ENCODE peak calls at places on chromosomes 3 and 15, in nine cellular contexts. T is endothelial cell of umbilical vein, B is GM12892, C is gastrocnemius medialis, N is K562, X is sigmoid colon, U is right lobe of liver, H is HepG2, E is testis. D is an unnamed sample.
A peak's percentile ranks its signal among the peaks of the same experiment; 100 is the strongest.

GRCh38 chr3:99683876-99684275 is 45.5 kb downstream of the COL8A1 start:
- DNase-seq in B (no peak), T (no peak), E (no peak), C (no peak), N (no peak), H (no peak), U (no peak), X (no peak), D (no peak)

GRCh38 chr15:97745481-97746071 is 214.9 kb upstream of the ARRDC4 start:
- DNase-seq in U (no peak), T (peak; percentile 41), C (peak; percentile 12), E (peak; percentile 54), X (no peak), B (no peak), N (peak; percentile 54), H (peak; percentile 23), D (peak; percentile 8)

GRCh38 chr3:45969953-45970352 is 25.7 kb downstream of the FYCO1 start:
- DNase-seq in H (no peak), B (no peak), N (no peak), U (no peak), X (no peak), T (no peak), E (no peak), C (no peak), D (no peak)

GRCh38 chr15:25766421-25766820 is 96.7 kb downstream of the ATP10A start:
- DNase-seq in N (no peak), E (no peak), U (no peak), C (peak; percentile 48), X (no peak), T (no peak), B (no peak), H (no peak), D (no peak)

GRCh38 chr3:45043715-45044299 is 17.7 kb downstream of the CLEC3B start:
- DNase-seq in U (no peak), C (no peak), B (no peak), E (no peak), N (peak; percentile 47), X (no peak), T (no peak), H (no peak), D (no peak)

GRCh38 chr15:87312221-87312620 is 944.3 kb downstream of the NTRK3 start:
- DNase-seq in X (no peak), E (no peak), H (no peak), N (no peak), U (no peak), T (no peak), C (no peak), B (no peak), D (no peak)

GRCh38 chr15:36529296-36530011 is 50.0 kb upstream of the CDIN1 start:
- DNase-seq in B (no peak), C (no peak), U (no peak), E (no peak), X (no peak), T (no peak), H (no peak), N (no peak), D (no peak)

GRCh38 chr15:33028495-33028894 is 166.0 kb downstream of the FMN1 start:
- DNase-seq in B (no peak), C (no peak), E (no peak), T (no peak), N (no peak), X (no peak), H (no peak), U (no peak), D (no peak)

GRCh38 chr3:187498211-187498610 is 130.0 kb downstream of the RTP4 start:
- DNase-seq in E (no peak), B (no peak), C (no peak), N (no peak), U (no peak), H (no peak), T (no peak), X (no peak), D (no peak)

GRCh38 chr15:89068325-89068784 is 19.9 kb upstream of the ABHD2 start:
- DNase-seq in U (no peak), B (peak; percentile 42), X (no peak), T (no peak), N (no peak), E (no peak), C (no peak), H (no peak), D (no peak)

GRCh38 chr3:9787714-9788113 is 4.6 kb downstream of the TADA3 start:
- DNase-seq in E (no peak), X (no peak), N (no peak), C (no peak), B (no peak), T (no peak), H (no peak), U (no peak), D (no peak)

GRCh38 chr3:121482651-121483050 is 63.1 kb downstream of the POLQ start:
- DNase-seq in H (no peak), X (no peak), C (no peak), N (no peak), U (no peak), T (peak; percentile 49), B (no peak), E (no peak), D (no peak)

GRCh38 chr3:126128504-126129407 is 44.8 kb upstream of the SLC41A3 start:
- DNase-seq in B (no peak), N (no peak), E (no peak), H (no peak), U (peak; percentile 39), X (peak; percentile 58), T (no peak), C (peak; percentile 2), D (peak; percentile 16)

GRCh38 chr15:78322243-78322642 is 17.9 kb upstream of the CRABP1 start:
- DNase-seq in B (no peak), C (no peak), E (no peak), H (no peak), U (no peak), X (no peak), T (peak; percentile 92), N (no peak), D (peak; percentile 39)

GRCh38 chr3:61718565-61718964 is 157.2 kb downstream of the PTPRG start:
- DNase-seq in T (no peak), U (no peak), C (no peak), B (no peak), E (peak; percentile 64), N (no peak), H (no peak), X (no peak), D (no peak)

GRCh38 chr3:48465237-48465530 is 18.6 kb downstream of the ATRIP start:
- DNase-seq in C (no peak), N (no peak), X (no peak), E (no peak), U (no peak), H (no peak), B (no peak), T (no peak), D (no peak)

GRCh38 chr3:122969585-122970453 is 57.7 kb downstream of the SEMA5B start:
- DNase-seq in U (no peak), X (no peak), N (no peak), B (no peak), C (no peak), T (no peak), E (peak; percentile 29), H (no peak), D (peak; percentile 58)

GRCh38 chr3:184085389-184085852 is 11.4 kb upstream of the HTR3E start:
- DNase-seq in B (no peak), U (no peak), T (peak; percentile 59), C (no peak), H (no peak), E (no peak), X (no peak), N (no peak), D (no peak)

GRCh38 chr3:9143180-9143579 is 106.3 kb downstream of the SRGAP3 start:
- DNase-seq in T (no peak), U (no peak), N (no peak), C (no peak), X (no peak), E (no peak), B (no peak), H (no peak), D (no peak)

GRCh38 chr15:78788261-78788660 is 23.0 kb downstream of the ADAMTS7 start:
- DNase-seq in B (no peak), T (no peak), E (no peak), H (no peak), X (no peak), N (no peak), C (no peak), U (no peak), D (peak; percentile 33)

GRCh38 chr3:64684715-64685261 is 3.0 kb downstream of the ADAMTS9 start:
- DNase-seq in T (peak; percentile 83), E (peak; percentile 62), X (peak; percentile 93), B (no peak), H (no peak), N (no peak), C (peak; percentile 25), U (peak; percentile 42), D (peak; percentile 56)
- TF ChIP-seq POLR2A in T (no peak), E (no peak), X (peak; percentile 34), B (no peak), H (no peak), N (no peak), C (no peak), U (peak; percentile 12), D (no peak)

GRCh38 chr15:57667171-57667924 is 39.2 kb upstream of the POLR2M start:
- DNase-seq in X (no peak), H (peak; percentile 16), N (no peak), E (no peak), C (no peak), U (no peak), B (no peak), T (peak; percentile 67), D (no peak)
- TF ChIP-seq POLR2A in X (no peak), H (no peak), N (no peak), E (no peak), C (no peak), U (no peak), B (no peak), T (no peak), D (no peak)

GRCh38 chr3:194871143-194871863 is 185.6 kb downstream of the FAM43A start:
- DNase-seq in B (peak; percentile 33), X (no peak), U (no peak), C (peak; percentile 53), H (no peak), E (peak; percentile 75), T (peak; percentile 71), N (no peak), D (peak; percentile 78)
- TF ChIP-seq POLR2A in B (no peak), X (no peak), U (no peak), C (no peak), H (no peak), E (no peak), T (no peak), N (no peak), D (no peak)

DNA sequence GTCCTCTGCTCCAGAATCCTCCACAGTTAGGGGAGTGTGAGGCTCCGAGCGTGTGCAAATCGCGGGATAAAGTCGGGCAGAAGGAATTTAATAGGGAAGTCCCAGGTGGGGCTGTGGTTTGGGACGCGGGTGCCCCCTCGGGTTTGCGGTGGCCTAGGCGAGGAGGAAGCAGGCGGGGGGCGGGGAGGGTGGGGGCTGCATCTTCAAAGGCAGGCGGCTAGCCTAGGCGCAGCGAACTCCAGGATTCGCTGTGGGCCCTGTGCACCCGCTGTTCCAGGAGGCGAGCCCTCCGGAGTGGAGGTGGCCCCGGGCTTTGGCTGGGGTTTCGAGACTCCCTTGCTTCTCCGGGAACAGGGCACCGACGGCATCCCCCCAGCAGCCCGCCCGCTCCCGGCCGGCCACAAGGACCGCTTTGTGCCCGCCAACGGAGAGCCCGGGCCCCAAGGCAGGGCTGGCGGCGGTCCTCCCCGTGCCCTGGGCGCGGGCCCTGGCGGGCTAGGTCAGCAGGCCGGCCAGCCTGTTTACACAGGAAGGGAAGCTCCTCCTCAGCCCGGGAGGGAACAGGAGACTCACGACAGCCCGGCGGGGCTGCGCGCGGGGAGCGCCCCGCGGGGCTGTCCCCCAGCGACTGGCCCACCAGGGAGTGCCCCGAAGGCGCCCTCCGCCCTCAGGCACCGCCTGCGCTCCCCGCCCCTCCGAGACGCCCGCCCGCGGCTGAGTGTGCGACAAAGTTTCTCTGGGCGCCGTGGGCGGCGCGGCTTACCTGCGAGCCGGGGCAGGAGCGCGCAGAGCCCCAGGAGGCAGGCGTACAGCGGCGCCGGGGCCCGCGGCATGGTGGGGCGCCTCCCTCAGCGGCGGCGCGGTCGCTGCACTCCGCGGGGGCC is 755 bp downstream of the ITGB5 start:
- DNase-seq in C (peak; percentile 31), T (peak; percentile 40), H (peak; percentile 68), X (peak; percentile 75), E (peak; percentile 52), B (peak; percentile 53), N (peak; percentile 63), U (peak; percentile 86), D (peak; percentile 43)
- TF ChIP-seq POLR2A in C (no peak), T (no peak), H (peak; percentile 74), X (peak; percentile 25), E (no peak), B (no peak), N (no peak), U (peak; percentile 75), D (no peak)

D was measured in heart left ventricle.